ENCODE peak calls at places on chromosomes 1 and 21, in eight cellular contexts. One of them, this sample, is unnamed.

GRCh38 chr1:166544036-166544435 is 295.2 kb upstream of the POGK start:
- DNase-seq in Peyer's patch: no peak
- DNase-seq in suprapubic skin: no peak
- DNase-seq in aorta: no peak
- DNase-seq in stomach: no peak
- DNase-seq in A673: no peak
- DNase-seq in cardiac muscle cell: no peak
- DNase-seq in astrocyte: no peak
- DNase-seq in this sample: no peak

GRCh38 chr1:183739082-183739481 is 65.8 kb upstream of the RGL1 start:
- DNase-seq in Peyer's patch: no peak
- DNase-seq in A673: no peak
- DNase-seq in stomach: no peak
- DNase-seq in aorta: no peak
- DNase-seq in astrocyte: no peak
- DNase-seq in cardiac muscle cell: no peak
- DNase-seq in suprapubic skin: no peak
- DNase-seq in this sample: no peak

GRCh38 chr1:218473527-218473926 is 128.4 kb downstream of the TGFB2 start:
- DNase-seq in A673: peak; percentile 56
- DNase-seq in aorta: no peak
- DNase-seq in suprapubic skin: no peak
- DNase-seq in astrocyte: peak; percentile 77
- DNase-seq in stomach: no peak
- DNase-seq in cardiac muscle cell: no peak
- DNase-seq in Peyer's patch: no peak
- DNase-seq in this sample: no peak

GRCh38 chr21:33655591-33656221 is 13.4 kb downstream of the ITSN1 start:
- DNase-seq in suprapubic skin: no peak
- DNase-seq in Peyer's patch: no peak
- DNase-seq in A673: peak; percentile 53
- DNase-seq in astrocyte: peak; percentile 98
- DNase-seq in aorta: no peak
- DNase-seq in stomach: no peak
- DNase-seq in cardiac muscle cell: peak; percentile 57
- DNase-seq in this sample: no peak

GRCh38 chr1:14517813-14518180 is 80.7 kb upstream of the KAZN start:
- DNase-seq in Peyer's patch: no peak
- DNase-seq in aorta: no peak
- DNase-seq in A673: no peak
- DNase-seq in cardiac muscle cell: no peak
- DNase-seq in astrocyte: no peak
- DNase-seq in suprapubic skin: no peak
- DNase-seq in stomach: no peak
- DNase-seq in this sample: no peak

GRCh38 chr21:39332175-39332574 is 16.7 kb downstream of the HMGN1 start:
- DNase-seq in Peyer's patch: no peak
- DNase-seq in A673: no peak
- DNase-seq in cardiac muscle cell: peak; percentile 46
- DNase-seq in stomach: no peak
- DNase-seq in suprapubic skin: no peak
- DNase-seq in aorta: no peak
- DNase-seq in astrocyte: no peak
- DNase-seq in this sample: no peak

GRCh38 chr21:28804089-28804670 is 188.5 kb downstream of the LTN1 start:
- DNase-seq in aorta: no peak
- DNase-seq in astrocyte: no peak
- DNase-seq in suprapubic skin: no peak
- DNase-seq in A673: no peak
- DNase-seq in cardiac muscle cell: no peak
- DNase-seq in Peyer's patch: no peak
- DNase-seq in stomach: no peak
- DNase-seq in this sample: no peak

GRCh38 chr1:2320760-2321159 is 70.6 kb downstream of the MORN1 start:
- DNase-seq in Peyer's patch: no peak
- DNase-seq in stomach: no peak
- DNase-seq in aorta: no peak
- DNase-seq in astrocyte: no peak
- DNase-seq in cardiac muscle cell: no peak
- DNase-seq in A673: no peak
- DNase-seq in suprapubic skin: no peak
- DNase-seq in this sample: no peak

GRCh38 chr1:62716397-62716796 is 28.2 kb upstream of the DOCK7 start:
- DNase-seq in Peyer's patch: no peak
- DNase-seq in suprapubic skin: no peak
- DNase-seq in aorta: no peak
- DNase-seq in A673: no peak
- DNase-seq in astrocyte: no peak
- DNase-seq in stomach: no peak
- DNase-seq in cardiac muscle cell: no peak
- DNase-seq in this sample: no peak

GRCh38 chr1:91018006-91018405 is 3.8 kb downstream of the ZNF644 start:
- DNase-seq in cardiac muscle cell: no peak
- DNase-seq in A673: peak; percentile 56
- DNase-seq in suprapubic skin: no peak
- DNase-seq in aorta: no peak
- DNase-seq in astrocyte: no peak
- DNase-seq in Peyer's patch: no peak
- DNase-seq in stomach: no peak
- DNase-seq in this sample: no peak

GRCh38 chr1:220892997-220893700 is 13.9 kb downstream of the HLX start:
- DNase-seq in suprapubic skin: no peak
- DNase-seq in stomach: no peak
- DNase-seq in astrocyte: no peak
- DNase-seq in cardiac muscle cell: no peak
- DNase-seq in Peyer's patch: no peak
- DNase-seq in aorta: no peak
- DNase-seq in A673: no peak
- DNase-seq in this sample: no peak

GRCh38 chr1:243725075-243725474 is 125.0 kb downstream of the AKT3 start:
- DNase-seq in astrocyte: no peak
- DNase-seq in suprapubic skin: no peak
- DNase-seq in Peyer's patch: no peak
- DNase-seq in aorta: no peak
- DNase-seq in cardiac muscle cell: no peak
- DNase-seq in A673: no peak
- DNase-seq in stomach: no peak
- DNase-seq in this sample: no peak

GRCh38 chr1:201353186-201353940 is 24.1 kb downstream of the TNNT2 start:
- DNase-seq in stomach: no peak
- DNase-seq in aorta: peak; percentile 36
- DNase-seq in suprapubic skin: peak; percentile 49
- DNase-seq in cardiac muscle cell: peak; percentile 39
- DNase-seq in Peyer's patch: no peak
- DNase-seq in A673: no peak
- DNase-seq in astrocyte: no peak
- DNase-seq in this sample: no peak

GRCh38 chr1:29286194-29286767 is 50.0 kb downstream of the PTPRU start:
- DNase-seq in stomach: no peak
- DNase-seq in astrocyte: no peak
- DNase-seq in suprapubic skin: no peak
- DNase-seq in Peyer's patch: no peak
- DNase-seq in cardiac muscle cell: no peak
- DNase-seq in A673: no peak
- DNase-seq in aorta: no peak
- DNase-seq in this sample: no peak
- H3K4me3 ChIP-seq in stomach: no peak overlapping the region
- H3K4me3 ChIP-seq in astrocyte: no peak overlapping the region
- H3K4me3 ChIP-seq in suprapubic skin: no peak overlapping the region
- H3K4me3 ChIP-seq in Peyer's patch: no peak overlapping the region
- H3K4me3 ChIP-seq in cardiac muscle cell: no peak overlapping the region
- H3K4me3 ChIP-seq in A673: no peak overlapping the region
- H3K4me3 ChIP-seq in aorta: no peak overlapping the region
- H3K4me3 ChIP-seq in this sample: no peak overlapping the region

GRCh38 chr1:975896-976683 is 5.8 kb downstream of the PERM1 start:
- DNase-seq in astrocyte: no peak
- DNase-seq in A673: peak; percentile 90
- DNase-seq in stomach: peak; percentile 74
- DNase-seq in aorta: peak; percentile 66
- DNase-seq in Peyer's patch: peak; percentile 72
- DNase-seq in suprapubic skin: no peak
- DNase-seq in cardiac muscle cell: peak; percentile 77
- DNase-seq in this sample: peak; percentile 64

GRCh38 chr1:974293-974640 is 7.6 kb downstream of the PERM1 start:
- DNase-seq in stomach: no peak
- DNase-seq in suprapubic skin: no peak
- DNase-seq in A673: no peak
- DNase-seq in Peyer's patch: no peak
- DNase-seq in cardiac muscle cell: no peak
- DNase-seq in aorta: no peak
- DNase-seq in astrocyte: no peak
- DNase-seq in this sample: no peak

GRCh38 chr1:974687-975328 is 7.1 kb downstream of the PERM1 start:
- DNase-seq in Peyer's patch: no peak
- DNase-seq in astrocyte: no peak
- DNase-seq in cardiac muscle cell: no peak
- DNase-seq in suprapubic skin: no peak
- DNase-seq in stomach: no peak
- DNase-seq in aorta: no peak
- DNase-seq in A673: no peak
- DNase-seq in this sample: no peak

GRCh38 chr1:973459-974292 is 7.4 kb downstream of the PLEKHN1 start:
- DNase-seq in stomach: no peak
- DNase-seq in suprapubic skin: no peak
- DNase-seq in cardiac muscle cell: no peak
- DNase-seq in astrocyte: no peak
- DNase-seq in Peyer's patch: no peak
- DNase-seq in A673: no peak
- DNase-seq in aorta: no peak
- DNase-seq in this sample: no peak

GRCh38 chr1:975365-975764 is 6.5 kb downstream of the PERM1 start:
- DNase-seq in astrocyte: no peak
- DNase-seq in suprapubic skin: no peak
- DNase-seq in A673: no peak
- DNase-seq in Peyer's patch: no peak
- DNase-seq in cardiac muscle cell: no peak
- DNase-seq in stomach: no peak
- DNase-seq in aorta: peak; percentile 45
- DNase-seq in this sample: no peak
- H3K27ac ChIP-seq in astrocyte: no peak overlapping the region
- H3K27ac ChIP-seq in suprapubic skin: no peak overlapping the region
- H3K27ac ChIP-seq in A673: no peak overlapping the region
- H3K27ac ChIP-seq in Peyer's patch: no peak overlapping the region
- H3K27ac ChIP-seq in cardiac muscle cell: no peak overlapping the region
- H3K27ac ChIP-seq in stomach: no peak overlapping the region
- H3K27ac ChIP-seq in aorta: no peak overlapping the region
- H3K27ac ChIP-seq in this sample: no peak overlapping the region

GRCh38 chr1:173639102-173639501 is 4.0 kb downstream of the TEX50 start:
- DNase-seq in stomach: no peak
- DNase-seq in astrocyte: no peak
- DNase-seq in A673: no peak
- DNase-seq in suprapubic skin: no peak
- DNase-seq in aorta: no peak
- DNase-seq in cardiac muscle cell: no peak
- DNase-seq in Peyer's patch: no peak
- DNase-seq in this sample: no peak

GRCh38 chr1:173638043-173639021 is 3.2 kb downstream of the TEX50 start:
- DNase-seq in astrocyte: no peak
- DNase-seq in suprapubic skin: no peak
- DNase-seq in Peyer's patch: no peak
- DNase-seq in A673: no peak
- DNase-seq in stomach: no peak
- DNase-seq in aorta: no peak
- DNase-seq in cardiac muscle cell: no peak
- DNase-seq in this sample: no peak

GRCh38 chr1:173635116-173635515 is at the start of gene TEX50:
- DNase-seq in Peyer's patch: no peak
- DNase-seq in suprapubic skin: no peak
- DNase-seq in cardiac muscle cell: no peak
- DNase-seq in aorta: no peak
- DNase-seq in A673: no peak
- DNase-seq in stomach: no peak
- DNase-seq in astrocyte: no peak
- DNase-seq in this sample: no peak
- H3K4me1 ChIP-seq in Peyer's patch: no peaks in the 10 kb centered on the region
- H3K4me1 ChIP-seq in suprapubic skin: no peaks in the 10 kb centered on the region
- H3K4me1 ChIP-seq in cardiac muscle cell: peaks cover 15% of the 10 kb centered on the region
- H3K4me1 ChIP-seq in aorta: no peaks in the 10 kb centered on the region
- H3K4me1 ChIP-seq in A673: no peaks in the 10 kb centered on the region
- H3K4me1 ChIP-seq in stomach: no peaks in the 10 kb centered on the region
- H3K4me1 ChIP-seq in astrocyte: no peaks in the 10 kb centered on the region
- H3K4me1 ChIP-seq in this sample: no peaks in the 10 kb centered on the region

GRCh38 chr1:52056110-52056936 is at the start of gene BTF3L4:
- DNase-seq in astrocyte: peak; percentile 81
- DNase-seq in Peyer's patch: peak; percentile 99
- DNase-seq in cardiac muscle cell: peak; percentile 97
- DNase-seq in aorta: peak; percentile 97
- DNase-seq in stomach: peak; percentile 96
- DNase-seq in suprapubic skin: peak; percentile 97
- DNase-seq in A673: peak; percentile 98
- DNase-seq in this sample: peak; percentile 96

GRCh38 chr1:52059326-52059725 is 3.2 kb downstream of the BTF3L4 start:
- DNase-seq in stomach: no peak
- DNase-seq in aorta: no peak
- DNase-seq in Peyer's patch: no peak
- DNase-seq in suprapubic skin: no peak
- DNase-seq in A673: peak; percentile 41
- DNase-seq in cardiac muscle cell: no peak
- DNase-seq in astrocyte: peak; percentile 41
- DNase-seq in this sample: no peak

GRCh38 chr1:52057245-52057644 is 1.1 kb downstream of the BTF3L4 start:
- DNase-seq in cardiac muscle cell: no peak
- DNase-seq in aorta: no peak
- DNase-seq in Peyer's patch: no peak
- DNase-seq in A673: no peak
- DNase-seq in stomach: no peak
- DNase-seq in astrocyte: no peak
- DNase-seq in suprapubic skin: no peak
- DNase-seq in this sample: no peak

GRCh38 chr1:52056937-52057231 is 789 bp downstream of the BTF3L4 start:
- DNase-seq in aorta: no peak
- DNase-seq in cardiac muscle cell: no peak
- DNase-seq in Peyer's patch: no peak
- DNase-seq in stomach: no peak
- DNase-seq in suprapubic skin: no peak
- DNase-seq in A673: no peak
- DNase-seq in astrocyte: peak; percentile 30
- DNase-seq in this sample: no peak

GRCh38 chr1:52057876-52058275 is 1.8 kb downstream of the BTF3L4 start:
- DNase-seq in cardiac muscle cell: no peak
- DNase-seq in A673: no peak
- DNase-seq in aorta: no peak
- DNase-seq in astrocyte: no peak
- DNase-seq in suprapubic skin: no peak
- DNase-seq in Peyer's patch: no peak
- DNase-seq in stomach: no peak
- DNase-seq in this sample: no peak
- H3K4me3 ChIP-seq in cardiac muscle cell: peak overlapping the region; percentile 82
- H3K4me3 ChIP-seq in A673: peak overlapping the region; percentile 80
- H3K4me3 ChIP-seq in aorta: no peak overlapping the region
- H3K4me3 ChIP-seq in astrocyte: peak overlapping the region; percentile 87
- H3K4me3 ChIP-seq in suprapubic skin: peak overlapping the region; percentile 98
- H3K4me3 ChIP-seq in Peyer's patch: peak overlapping the region; percentile 94
- H3K4me3 ChIP-seq in stomach: no peak overlapping the region
- H3K4me3 ChIP-seq in this sample: peak overlapping the region; percentile 99

DNA sequence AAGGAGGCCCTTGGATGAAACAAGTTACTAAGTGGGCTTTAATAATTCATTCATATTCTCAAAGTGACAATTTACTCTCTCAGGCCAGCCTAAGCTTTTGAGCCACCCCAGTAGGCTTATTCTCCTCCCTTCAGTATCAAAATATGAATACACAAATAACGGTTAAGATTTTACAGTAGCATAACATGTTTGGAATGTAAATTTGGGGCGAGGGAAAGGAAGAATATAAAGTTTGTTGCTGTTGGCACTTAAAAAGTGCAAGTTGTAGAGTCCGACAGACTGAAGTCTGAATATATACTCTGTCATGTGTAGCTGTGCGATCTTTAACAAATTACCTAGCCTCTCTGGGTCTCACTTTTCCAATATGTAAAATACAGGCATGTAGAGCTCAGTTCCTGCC is 22.6 kb upstream of the MYSM1 start:
- DNase-seq in cardiac muscle cell: no peak
- DNase-seq in suprapubic skin: no peak
- DNase-seq in stomach: no peak
- DNase-seq in Peyer's patch: no peak
- DNase-seq in A673: no peak
- DNase-seq in astrocyte: no peak
- DNase-seq in aorta: no peak
- DNase-seq in this sample: no peak
- H3K27ac ChIP-seq in cardiac muscle cell: no peak overlapping the region
- H3K27ac ChIP-seq in suprapubic skin: no peak overlapping the region
- H3K27ac ChIP-seq in stomach: no peak overlapping the region
- H3K27ac ChIP-seq in Peyer's patch: no peak overlapping the region
- H3K27ac ChIP-seq in A673: no peak overlapping the region
- H3K27ac ChIP-seq in astrocyte: no peak overlapping the region
- H3K27ac ChIP-seq in aorta: no peak overlapping the region
- H3K27ac ChIP-seq in this sample: no peak overlapping the region

This sample was measured in left lung.